ENCODE peak calls at places on chromosomes 5 and 9, in four cellular contexts. M, Y, L and H are unnamed samples.

GRCh38 chr5:59317023-59317771 is 576.3 kb downstream of the PDE4D start:
- DNase-seq in L (no peak), Y (peak), M (no peak), H (no peak)

GRCh38 chr9:37996812-37997202 is 72.2 kb downstream of the SHB start:
- DNase-seq in M (no peak), L (no peak), Y (no peak), H (no peak)

GRCh38 chr9:113293285-113293874 is 9.8 kb downstream of the RNF183 start:
- DNase-seq in L (no peak), Y (no peak), M (no peak), H (no peak)

GRCh38 chr9:87551692-87552303 is 54.1 kb downstream of the DAPK1 start:
- DNase-seq in M (no peak), Y (no peak), L (no peak), H (no peak)

GRCh38 chr9:126436545-126437269 is 110.1 kb downstream of the MVB12B start:
- DNase-seq in L (no peak), M (no peak), Y (peak), H (no peak)

GRCh38 chr9:17480966-17481365 is 97.9 kb upstream of the SH3GL2 start:
- DNase-seq in L (no peak), M (no peak), Y (no peak), H (no peak)

GRCh38 chr5:81207009-81207408 is 26.1 kb upstream of the CKMT2 start:
- DNase-seq in Y (no peak), L (no peak), M (no peak), H (no peak)

GRCh38 chr9:35984021-35984420 is 26.1 kb upstream of the OR2S2 start:
- DNase-seq in M (no peak), Y (no peak), L (no peak), H (no peak)

GRCh38 chr5:52799358-52799982 is 11.8 kb downstream of the ITGA1 start:
- DNase-seq in Y (peak), L (no peak), M (peak), H (no peak)

GRCh38 chr9:100222674-100223073 is 123.6 kb downstream of the INVS start:
- DNase-seq in Y (peak), M (no peak), L (no peak), H (no peak)

GRCh38 chr9:68999393-69000105 is 14.4 kb downstream of the PRKACG start:
- DNase-seq in Y (peak), L (peak), M (peak), H (peak)

GRCh38 chr5:66113160-66113559 is 30.9 kb upstream of the SREK1 start:
- DNase-seq in Y (no peak), L (peak), M (peak), H (peak)

GRCh38 chr9:136151214-136151804 is 32.6 kb upstream of the TMEM250 start:
- DNase-seq in Y (no peak), M (no peak), L (no peak), H (no peak)
- TF ChIP-seq SIN3A in Y (no peak), M (no peak), L (no peak), H (no peak)

DNA sequence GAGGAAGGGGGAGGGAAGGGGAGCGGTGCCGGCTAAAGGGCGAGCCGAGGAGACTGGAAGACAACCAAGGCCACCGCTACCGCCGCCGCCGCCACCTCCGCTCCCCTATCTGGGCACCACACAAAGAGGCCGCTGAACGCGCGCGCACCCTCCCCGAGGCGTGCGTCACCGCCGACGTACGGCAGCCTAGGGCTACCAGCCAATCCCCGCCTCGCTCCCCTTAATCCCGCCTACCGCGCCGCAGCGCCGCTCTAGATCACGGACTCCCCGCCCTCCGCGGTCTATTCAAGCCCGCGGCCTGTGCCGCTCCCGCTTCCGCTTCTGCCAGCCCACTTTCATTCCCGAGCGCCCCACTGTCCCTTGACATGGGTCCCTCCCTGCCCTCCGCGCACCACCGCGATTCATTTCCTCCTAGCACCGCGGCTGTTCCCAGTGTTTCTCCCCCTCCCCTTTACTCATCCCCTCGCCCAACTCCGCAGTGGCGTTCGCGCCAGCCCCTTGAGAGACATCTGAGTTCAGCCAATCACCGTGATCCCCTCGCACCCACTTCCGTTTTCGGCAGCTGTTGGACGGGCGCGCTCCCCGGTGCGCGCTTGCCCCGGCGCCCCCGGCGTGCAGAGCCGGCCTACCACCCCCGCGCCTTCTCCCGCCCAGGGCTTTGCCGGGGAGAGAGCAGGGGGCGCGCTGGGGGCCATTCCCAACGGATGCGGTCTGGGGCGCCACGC is at the start of gene HNRNPA0:
- DNase-seq in L (peak), M (peak), Y (peak), H (peak)
- TF ChIP-seq REST in L (no peak), M (peak), Y (peak), H (peak)

GRCh38 chr5:36734422-36734821 is 128.0 kb downstream of the SLC1A3 start:
- DNase-seq in Y (peak), L (no peak), M (peak), H (no peak)
- TF ChIP-seq CTCF in Y (peak), L (peak), M (peak), H (peak)

DNA sequence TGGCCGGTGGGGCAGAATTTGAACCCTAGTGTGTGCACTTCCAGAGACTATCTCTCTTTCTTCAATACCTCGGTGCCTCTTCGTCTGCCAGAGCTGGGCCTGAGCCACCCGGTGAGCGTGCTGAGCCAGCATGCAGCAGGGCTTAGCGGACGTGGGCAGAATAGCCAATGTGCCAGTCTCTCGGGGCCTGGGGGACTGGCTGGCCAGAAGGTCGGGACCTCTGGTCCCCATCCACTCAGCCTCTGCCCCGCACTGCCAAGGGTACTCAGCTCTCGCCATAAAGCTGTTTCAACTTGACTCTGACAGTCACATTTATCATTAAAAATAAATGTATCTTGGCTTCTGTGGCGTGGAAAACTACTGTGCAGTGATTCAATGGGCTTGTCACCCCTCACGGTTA is 4.2 kb upstream of the FIBCD1 start:
- DNase-seq in L (no peak), M (no peak), Y (peak), H (no peak)
- TF ChIP-seq SIN3A in L (no peak), M (no peak), Y (no peak), H (no peak)

DNA sequence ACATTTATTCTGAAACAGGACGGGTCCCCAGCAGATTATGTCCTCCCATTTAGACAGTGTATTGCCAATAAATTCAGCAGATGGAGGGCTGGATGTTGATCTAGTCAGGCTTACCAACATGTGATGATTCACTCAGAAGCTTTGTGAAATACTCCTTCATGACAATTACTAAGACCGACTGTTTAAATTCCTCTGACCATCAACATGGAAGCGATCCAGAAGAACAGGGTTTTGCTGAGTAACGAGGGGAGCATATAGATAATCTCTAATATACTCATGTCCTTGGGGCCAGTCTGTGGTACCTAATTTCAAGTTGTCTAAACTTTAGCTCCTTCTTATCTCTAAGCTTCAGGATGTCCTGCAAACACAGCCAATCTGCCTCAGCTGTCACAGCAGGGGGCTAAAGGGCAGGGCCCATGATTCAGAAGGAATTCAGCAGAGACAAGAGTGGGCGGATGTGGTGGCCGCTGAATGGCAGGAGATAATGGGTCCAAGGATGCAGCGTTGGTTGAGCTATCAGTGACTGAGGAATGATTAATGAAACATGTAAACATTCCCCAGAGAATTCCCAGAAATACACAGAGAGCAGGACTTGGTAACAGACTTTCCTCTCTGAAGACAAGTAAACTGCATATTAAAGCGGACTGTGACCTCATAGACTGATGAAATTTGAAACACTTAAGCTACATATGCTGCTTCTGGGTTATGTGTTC is 109.4 kb downstream of the ANKRD55 start:
- DNase-seq in Y (no peak), M (peak), L (peak), H (peak)
- TF ChIP-seq REST in Y (peak), M (peak), L (no peak), H (no peak)